ENCODE peak calls at places on chromosome 9, in five cellular contexts. A is AG08395; G is stimulated activated CD8-positive, alpha-beta memory T cell treated with anti-CD3 and anti-CD28 coated beads, Interleukin-4, amount 100 ng/mL, for 1 hour; C is GM03348; Q is fibroblast of the aortic adventitia. M is an unnamed sample.

GRCh38 chr9:125146247-125146646 is 2.9 kb upstream of the SCAI start:
- DNase-seq in A (no peak), G (no peak), C (no peak), Q (peak), M (no peak)

GRCh38 chr9:25724424-25724823 is 46.2 kb upstream of the TUSC1 start:
- DNase-seq in A (peak), G (no peak), C (no peak), Q (peak), M (no peak)

GRCh38 chr9:123678878-123679329 is 251.0 kb downstream of the DENND1A start:
- DNase-seq in A (peak), G (no peak), C (no peak), Q (peak), M (no peak)

GRCh38 chr9:16275795-16276624 is 594.5 kb downstream of the BNC2 start:
- DNase-seq in A (no peak), G (no peak), C (no peak), Q (no peak), M (no peak)

GRCh38 chr9:38068616-38068865 is 486 bp downstream of the SHB start:
- DNase-seq in A (peak), G (no peak), C (peak), Q (peak), M (no peak)

GRCh38 chr9:79939819-79940218 is 368.1 kb downstream of the TLE4 start:
- DNase-seq in A (no peak), G (no peak), C (no peak), Q (no peak), M (no peak)

GRCh38 chr9:115416299-115416698 is 298.3 kb upstream of the TNC start:
- DNase-seq in A (no peak), G (no peak), C (no peak), Q (no peak), M (no peak)

GRCh38 chr9:136439550-136440408 is at the start of gene INPP5E:
- DNase-seq in A (peak), G (peak), C (peak), Q (peak), M (peak)

GRCh38 chr9:132041825-132042224 is 37.8 kb downstream of the MED27 start:
- DNase-seq in A (no peak), G (no peak), C (no peak), Q (no peak), M (no peak)

GRCh38 chr9:117448066-117448465 is 33.2 kb upstream of the ASTN2 start:
- DNase-seq in A (no peak), G (no peak), C (no peak), Q (no peak), M (no peak)

GRCh38 chr9:110655723-110656641 is 12.6 kb upstream of the MUSK start:
- DNase-seq in A (peak), G (no peak), C (peak), Q (peak), M (no peak)